ENCODE peak calls at places on chromosomes 1 and 21, in four cellular contexts. One of them, this sample, is unnamed.

GRCh38 chr1:59346429-59346828 is 49.5 kb downstream of the FGGY start:
- DNase-seq in heart left ventricle: no peak
- DNase-seq in left ventricle myocardium inferior: no peak
- DNase-seq in stomach: no peak
- DNase-seq in this sample: no peak

GRCh38 chr1:154198756-154199562 is 7.1 kb upstream of the TPM3 start:
- DNase-seq in heart left ventricle: no peak
- DNase-seq in left ventricle myocardium inferior: no peak
- DNase-seq in stomach: no peak
- DNase-seq in this sample: no peak

GRCh38 chr1:33758698-33759097 is 105.2 kb upstream of the HMGB4 start:
- DNase-seq in heart left ventricle: peak; percentile 15
- DNase-seq in left ventricle myocardium inferior: peak; percentile 33
- DNase-seq in stomach: no peak
- DNase-seq in this sample: no peak

GRCh38 chr1:41221995-41222991 is 19.8 kb downstream of the SCMH1 start:
- DNase-seq in heart left ventricle: no peak
- DNase-seq in left ventricle myocardium inferior: no peak
- DNase-seq in stomach: no peak
- DNase-seq in this sample: no peak

GRCh38 chr1:185489406-185489805 is 172.4 kb upstream of the IVNS1ABP start:
- DNase-seq in heart left ventricle: no peak
- DNase-seq in left ventricle myocardium inferior: no peak
- DNase-seq in stomach: no peak
- DNase-seq in this sample: no peak

GRCh38 chr1:246113555-246114095 is 393.5 kb downstream of the SMYD3 start:
- DNase-seq in heart left ventricle: no peak
- DNase-seq in left ventricle myocardium inferior: no peak
- DNase-seq in stomach: no peak
- DNase-seq in this sample: no peak

GRCh38 chr1:24290933-24291487 is 28.1 kb upstream of the GRHL3 start:
- DNase-seq in heart left ventricle: no peak
- DNase-seq in left ventricle myocardium inferior: no peak
- DNase-seq in stomach: no peak
- DNase-seq in this sample: no peak

GRCh38 chr1:229258851-229259110 is 12.1 kb upstream of the RAB4A start:
- DNase-seq in heart left ventricle: no peak
- DNase-seq in left ventricle myocardium inferior: no peak
- DNase-seq in stomach: no peak
- DNase-seq in this sample: no peak

GRCh38 chr1:186828612-186829542 is at the start of gene PLA2G4A:
- DNase-seq in heart left ventricle: peak; percentile 26
- DNase-seq in left ventricle myocardium inferior: peak; percentile 19
- DNase-seq in stomach: peak; percentile 38
- DNase-seq in this sample: peak; percentile 69

GRCh38 chr1:31875636-31876236 is 59.9 kb upstream of the SPOCD1 start:
- DNase-seq in heart left ventricle: no peak
- DNase-seq in left ventricle myocardium inferior: no peak
- DNase-seq in stomach: no peak
- DNase-seq in this sample: no peak

GRCh38 chr1:45101947-45102346 is 89.9 kb downstream of the UROD start:
- DNase-seq in heart left ventricle: no peak
- DNase-seq in left ventricle myocardium inferior: no peak
- DNase-seq in stomach: no peak
- DNase-seq in this sample: no peak

GRCh38 chr1:201763439-201764140 is 65.4 kb upstream of the IPO9 start:
- DNase-seq in heart left ventricle: no peak
- DNase-seq in left ventricle myocardium inferior: no peak
- DNase-seq in stomach: no peak
- DNase-seq in this sample: no peak

GRCh38 chr1:57621776-57622175 is 197.9 kb upstream of the DAB1 start:
- DNase-seq in heart left ventricle: no peak
- DNase-seq in left ventricle myocardium inferior: no peak
- DNase-seq in stomach: no peak
- DNase-seq in this sample: no peak

GRCh38 chr21:31929548-31929947 is 56.7 kb downstream of the HUNK start:
- DNase-seq in heart left ventricle: no peak
- DNase-seq in left ventricle myocardium inferior: no peak
- DNase-seq in stomach: no peak
- DNase-seq in this sample: no peak

GRCh38 chr21:31930001-31930400 is 57.2 kb downstream of the HUNK start:
- DNase-seq in heart left ventricle: no peak
- DNase-seq in left ventricle myocardium inferior: no peak
- DNase-seq in stomach: no peak
- DNase-seq in this sample: no peak

GRCh38 chr21:31926498-31926897 is 53.7 kb downstream of the HUNK start:
- DNase-seq in heart left ventricle: no peak
- DNase-seq in left ventricle myocardium inferior: no peak
- DNase-seq in stomach: no peak
- DNase-seq in this sample: no peak

GRCh38 chr21:31924548-31924947 is 51.7 kb downstream of the HUNK start:
- DNase-seq in heart left ventricle: no peak
- DNase-seq in left ventricle myocardium inferior: no peak
- DNase-seq in stomach: no peak
- DNase-seq in this sample: no peak

GRCh38 chr21:31927872-31928476 is 55.2 kb downstream of the HUNK start:
- DNase-seq in heart left ventricle: no peak
- DNase-seq in left ventricle myocardium inferior: no peak
- DNase-seq in stomach: no peak
- DNase-seq in this sample: no peak
- H3K4me1 ChIP-seq in heart left ventricle: no peaks in the 10 kb centered on the region
- H3K4me1 ChIP-seq in left ventricle myocardium inferior: no peaks in the 10 kb centered on the region
- H3K4me1 ChIP-seq in stomach: no peaks in the 10 kb centered on the region
- H3K4me1 ChIP-seq in this sample: no peaks in the 10 kb centered on the region

DNA sequence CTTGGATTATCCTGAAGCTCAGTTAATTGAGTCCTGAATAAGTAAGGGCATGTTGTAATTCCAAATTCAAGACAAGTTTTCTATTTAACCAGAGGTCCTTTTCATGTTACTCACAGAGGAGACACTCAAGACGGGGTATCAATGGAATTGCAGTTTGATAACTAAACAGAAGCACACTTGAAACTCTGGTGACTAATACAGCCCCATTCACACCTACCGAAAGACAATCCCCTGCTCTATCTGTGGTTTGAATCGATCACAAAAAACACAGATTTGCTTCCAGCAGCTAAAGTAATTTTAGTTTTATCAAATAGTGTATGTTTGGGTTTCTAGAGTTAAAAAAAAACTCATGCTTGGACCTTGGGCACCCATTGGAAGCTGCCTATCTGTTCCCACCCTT is 60.4 kb downstream of the TEX35 start:
- DNase-seq in heart left ventricle: no peak
- DNase-seq in left ventricle myocardium inferior: no peak
- DNase-seq in stomach: no peak
- DNase-seq in this sample: no peak
- H3K4me1 ChIP-seq in heart left ventricle: no peaks in the 10 kb centered on the region
- H3K4me1 ChIP-seq in left ventricle myocardium inferior: peaks cover 12% of the 10 kb centered on the region
- H3K4me1 ChIP-seq in stomach: peaks cover 5% of the 10 kb centered on the region
- H3K4me1 ChIP-seq in this sample: no peaks in the 10 kb centered on the region

DNA sequence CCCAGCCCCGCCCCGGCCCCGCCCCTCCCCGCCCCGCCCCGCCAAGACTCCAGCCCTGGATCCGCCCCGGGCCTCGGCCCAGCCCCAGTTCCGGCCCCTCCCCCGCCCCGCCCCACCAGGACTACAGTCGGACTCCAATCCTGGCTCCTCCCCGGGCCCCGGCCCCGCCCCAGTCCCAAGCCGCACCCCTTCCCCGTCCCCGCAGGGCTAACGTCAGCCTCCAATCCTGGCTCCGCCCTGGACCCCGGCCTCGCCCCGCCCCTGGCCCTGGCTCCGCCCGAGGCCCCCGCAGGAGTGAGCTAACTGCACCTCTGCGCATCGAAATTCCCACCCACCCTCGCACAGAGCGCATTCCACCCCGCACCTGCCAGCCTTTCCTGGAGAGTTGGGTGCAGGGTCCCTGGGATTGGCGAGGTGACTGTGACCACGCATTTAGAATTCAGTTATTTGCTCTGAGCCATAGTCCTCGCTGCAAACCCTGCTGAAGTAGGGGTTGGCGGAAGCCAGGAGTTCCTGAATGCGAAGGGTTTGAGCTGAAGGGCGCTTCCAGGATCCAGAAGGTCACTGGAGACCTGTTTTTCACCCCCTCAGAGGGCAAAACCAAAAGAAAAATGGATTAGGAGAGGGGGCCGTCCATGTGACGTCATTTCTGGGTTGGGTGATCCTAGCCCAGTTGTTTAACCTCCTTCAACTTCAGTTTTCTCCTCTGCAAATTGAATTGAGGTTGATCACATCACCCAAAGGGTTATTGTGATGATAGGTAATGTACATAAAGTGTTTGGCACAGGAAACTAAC is 631 bp upstream of the IGSF8 start:
- DNase-seq in heart left ventricle: peak; percentile 98
- DNase-seq in left ventricle myocardium inferior: peak; percentile 98
- DNase-seq in stomach: peak; percentile 98
- DNase-seq in this sample: peak; percentile 98
- H3K4me1 ChIP-seq in heart left ventricle: peaks cover 7% of the 10 kb centered on the region
- H3K4me1 ChIP-seq in left ventricle myocardium inferior: peaks cover 59% of the 10 kb centered on the region
- H3K4me1 ChIP-seq in stomach: peaks cover 80% of the 10 kb centered on the region
- H3K4me1 ChIP-seq in this sample: peaks cover 44% of the 10 kb centered on the region

DNA sequence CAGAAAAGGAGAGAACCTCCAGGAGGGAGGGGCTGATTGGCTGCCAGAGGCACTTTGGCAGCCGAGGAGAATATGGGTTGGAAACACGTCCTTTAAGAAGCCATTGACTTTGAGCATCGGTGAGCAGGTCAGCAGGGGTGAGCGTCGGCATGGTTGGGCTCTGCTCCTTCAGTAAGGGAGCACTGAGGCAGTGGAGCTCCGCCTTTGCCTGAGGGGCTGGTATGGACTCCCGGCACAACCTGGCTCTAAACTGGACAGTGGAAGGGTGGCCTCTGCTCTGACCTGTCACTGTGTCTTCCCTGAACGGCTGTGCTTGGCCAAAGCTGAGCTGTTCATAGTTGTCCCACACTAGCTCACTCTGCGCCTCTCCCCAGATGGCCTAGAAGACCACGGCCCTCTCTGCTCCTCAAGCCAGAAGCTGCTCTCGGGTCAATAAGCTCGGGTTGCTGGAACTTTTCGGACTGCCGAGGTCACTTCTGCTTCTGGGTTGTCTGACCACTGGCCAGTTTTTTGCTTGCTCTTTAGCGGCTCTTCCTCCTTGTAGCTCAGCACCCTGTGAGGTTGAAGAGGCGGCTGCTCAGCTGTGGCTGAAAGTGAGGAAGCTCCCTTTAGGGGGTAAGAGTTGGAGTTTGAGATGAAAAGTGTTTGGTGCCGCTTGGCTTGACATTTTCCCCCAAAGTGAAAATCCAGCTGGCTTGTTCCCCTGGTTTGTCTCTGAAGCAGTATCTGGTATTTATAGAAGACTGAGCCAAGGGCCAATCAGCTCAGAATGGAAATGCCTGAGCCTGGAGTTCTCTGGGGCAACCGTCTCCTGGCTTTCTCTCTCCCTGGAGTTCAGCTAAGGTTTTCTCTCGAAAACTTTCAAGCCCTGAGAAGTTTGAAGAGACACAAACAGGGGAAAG is 72.3 kb downstream of the SYT6 start:
- DNase-seq in heart left ventricle: peak; percentile 24
- DNase-seq in left ventricle myocardium inferior: no peak
- DNase-seq in stomach: no peak
- DNase-seq in this sample: no peak
- H3K4me1 ChIP-seq in heart left ventricle: no peaks in the 10 kb centered on the region
- H3K4me1 ChIP-seq in left ventricle myocardium inferior: peaks cover 20% of the 10 kb centered on the region
- H3K4me1 ChIP-seq in stomach: peaks cover 17% of the 10 kb centered on the region
- H3K4me1 ChIP-seq in this sample: peaks cover 17% of the 10 kb centered on the region

GRCh38 chr1:12088607-12089006 is 25.5 kb downstream of the TNFRSF8 start:
- DNase-seq in heart left ventricle: no peak
- DNase-seq in left ventricle myocardium inferior: no peak
- DNase-seq in stomach: peak; percentile 26
- DNase-seq in this sample: peak; percentile 44
- H3K4me1 ChIP-seq in heart left ventricle: no peaks in the 10 kb centered on the region
- H3K4me1 ChIP-seq in left ventricle myocardium inferior: no peaks in the 10 kb centered on the region
- H3K4me1 ChIP-seq in stomach: no peaks in the 10 kb centered on the region
- H3K4me1 ChIP-seq in this sample: no peaks in the 10 kb centered on the region

GRCh38 chr1:38000233-38000528 is 5.1 kb downstream of the FHL3 start:
- DNase-seq in heart left ventricle: no peak
- DNase-seq in left ventricle myocardium inferior: no peak
- DNase-seq in stomach: no peak
- DNase-seq in this sample: no peak
- H3K4me1 ChIP-seq in heart left ventricle: peaks cover 14% of the 10 kb centered on the region
- H3K4me1 ChIP-seq in left ventricle myocardium inferior: peaks cover 96% of the 10 kb centered on the region
- H3K4me1 ChIP-seq in stomach: peaks cover 92% of the 10 kb centered on the region
- H3K4me1 ChIP-seq in this sample: peaks cover 81% of the 10 kb centered on the region